ENCODE peak calls at places on chromosomes 6 and 20, in seven cellular contexts. Z, Q, N, P, M, J and C are unnamed samples.

GRCh38 chr20:8587246-8587645 is 455.2 kb downstream of the PLCB1 start:
- DNase-seq in Z (no peak), Q (no peak), N (no peak), P (no peak), M (no peak), J (no peak), C (no peak)

GRCh38 chr6:52953911-52954839 is 40.9 kb downstream of the GSTA4 start:
- DNase-seq in Z (no peak), Q (no peak), N (no peak), P (no peak), M (no peak), J (peak), C (peak)

GRCh38 chr6:133701633-133702331 is 187.1 kb upstream of the TCF21 start:
- DNase-seq in Z (no peak), Q (no peak), N (no peak), P (peak), M (no peak), J (no peak), C (no peak)

GRCh38 chr6:123564363-123564762 is 72.4 kb downstream of the TRDN start:
- DNase-seq in Z (no peak), Q (no peak), N (no peak), P (no peak), M (no peak), J (no peak), C (no peak)

GRCh38 chr20:34215711-34216381 is 25.4 kb upstream of the ASIP start:
- DNase-seq in Z (no peak), Q (peak), N (peak), P (peak), M (peak), J (peak), C (peak)

GRCh38 chr6:53686541-53686940 is 21.0 kb upstream of the KLHL31 start:
- DNase-seq in Z (no peak), Q (no peak), N (no peak), P (no peak), M (no peak), J (no peak), C (no peak)

GRCh38 chr6:159844737-159845645 is 44.9 kb downstream of the PNLDC1 start:
- DNase-seq in Z (no peak), Q (no peak), N (no peak), P (no peak), M (no peak), J (no peak), C (no peak)

GRCh38 chr6:56875961-56876360 is 78.9 kb upstream of the BEND6 start:
- DNase-seq in Z (no peak), Q (no peak), N (no peak), P (no peak), M (no peak), J (no peak), C (no peak)

GRCh38 chr6:106973018-106973840 is 1.3 kb downstream of the CD24 start:
- DNase-seq in Z (no peak), Q (peak), N (peak), P (peak), M (no peak), J (peak), C (no peak)

GRCh38 chr6:136051140-136051775 is 198.9 kb downstream of the MTFR2 start:
- DNase-seq in Z (no peak), Q (no peak), N (no peak), P (no peak), M (no peak), J (no peak), C (no peak)

GRCh38 chr20:62689861-62690644 is 18.6 kb upstream of the NTSR1 start:
- DNase-seq in Z (no peak), Q (no peak), N (no peak), P (no peak), M (no peak), J (no peak), C (no peak)

GRCh38 chr6:3264356-3264755 is 5.6 kb downstream of the PSMG4 start:
- DNase-seq in Z (no peak), Q (peak), N (no peak), P (no peak), M (no peak), J (no peak), C (no peak)

GRCh38 chr6:80548496-80548895 is 442.0 kb downstream of the BCKDHB start:
- DNase-seq in Z (peak), Q (no peak), N (no peak), P (no peak), M (peak), J (peak), C (no peak)

GRCh38 chr6:148915889-148916288 is 169.1 kb downstream of the UST start:
- DNase-seq in Z (no peak), Q (no peak), N (no peak), P (no peak), M (no peak), J (no peak), C (no peak)

GRCh38 chr20:40683221-40683893 is 5.7 kb downstream of the MAFB start:
- DNase-seq in Z (no peak), Q (peak), N (no peak), P (peak), M (no peak), J (peak), C (no peak)

GRCh38 chr20:5222919-5223634 is 93.7 kb downstream of the PROKR2 start:
- DNase-seq in Z (peak), Q (peak), N (peak), P (peak), M (peak), J (peak), C (no peak)

GRCh38 chr20:44780226-44780625 is 30.1 kb downstream of the RIMS4 start:
- DNase-seq in Z (no peak), Q (no peak), N (no peak), P (peak), M (peak), J (peak), C (no peak)

GRCh38 chr6:135358907-135359459 is 138.6 kb downstream of the AHI1 start:
- DNase-seq in Z (no peak), Q (no peak), N (no peak), P (no peak), M (peak), J (no peak), C (no peak)

GRCh38 chr6:22709804-22710203 is 140.4 kb downstream of the HDGFL1 start:
- DNase-seq in Z (no peak), Q (no peak), N (no peak), P (no peak), M (no peak), J (no peak), C (no peak)

GRCh38 chr20:3090565-3090964 is 6.0 kb upstream of the AVP start:
- DNase-seq in Z (no peak), Q (no peak), N (no peak), P (no peak), M (no peak), J (no peak), C (no peak)

GRCh38 chr6:68638225-68638900 is 3.3 kb downstream of the ADGRB3 start:
- DNase-seq in Z (peak), Q (no peak), N (peak), P (peak), M (peak), J (no peak), C (no peak)

GRCh38 chr20:5526516-5526915 is 209.8 kb upstream of the PROKR2 start:
- DNase-seq in Z (no peak), Q (no peak), N (no peak), P (no peak), M (no peak), J (no peak), C (no peak)

GRCh38 chr6:10451394-10451793 is 36.5 kb upstream of the TFAP2A start:
- DNase-seq in Z (no peak), Q (no peak), N (no peak), P (no peak), M (no peak), J (no peak), C (no peak)

GRCh38 chr6:27684264-27685211 is 211.6 kb upstream of the ZNF184 start:
- DNase-seq in Z (no peak), Q (no peak), N (no peak), P (no peak), M (peak), J (peak), C (peak)

GRCh38 chr6:27679308-27679967 is 206.5 kb upstream of the ZNF184 start:
- DNase-seq in Z (no peak), Q (no peak), N (no peak), P (no peak), M (no peak), J (no peak), C (no peak)

GRCh38 chr6:27685278-27685677 is 212.4 kb upstream of the ZNF184 start:
- DNase-seq in Z (no peak), Q (no peak), N (no peak), P (no peak), M (no peak), J (no peak), C (no peak)

GRCh38 chr6:27678449-27678848 is 205.5 kb upstream of the ZNF184 start:
- DNase-seq in Z (no peak), Q (no peak), N (no peak), P (no peak), M (no peak), J (no peak), C (no peak)

GRCh38 chr6:27679968-27680694 is 207.2 kb upstream of the ZNF184 start:
- DNase-seq in Z (no peak), Q (no peak), N (no peak), P (no peak), M (no peak), J (no peak), C (no peak)
- H3K4me3 ChIP-seq in Z (no peak), Q (no peak), N (peak), P (no peak), M (no peak), J (peak), C (peak)

DNA sequence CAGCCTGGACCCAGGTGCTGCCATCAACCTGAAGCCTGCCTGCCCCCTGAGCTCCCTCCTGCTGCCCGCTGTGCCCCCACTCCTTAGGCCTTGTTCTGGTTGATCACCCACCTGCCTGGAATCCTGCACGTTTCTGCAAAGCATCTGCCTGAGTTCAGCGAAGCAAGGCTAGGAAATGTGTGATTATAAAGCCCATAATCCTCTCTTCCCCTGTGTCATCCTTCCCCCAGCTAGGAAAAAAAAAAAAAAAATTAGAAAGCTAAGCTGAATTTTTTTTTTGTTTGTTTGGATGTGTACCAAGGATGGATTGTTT is 93.2 kb downstream of the FOXA2 start:
- DNase-seq in Z (no peak), Q (no peak), N (no peak), P (no peak), M (no peak), J (no peak), C (no peak)
- TF ChIP-seq CTCF in Z (no peak), Q (no peak), N (no peak), P (no peak), M (no peak), J (no peak), C (no peak)

GRCh38 chr6:92297101-92297500 is 1122.3 kb downstream of the EPHA7 start:
- DNase-seq in Z (no peak), Q (no peak), N (no peak), P (no peak), M (no peak), J (no peak), C (no peak)
- H3K4me3 ChIP-seq in Z (no peak), Q (no peak), N (no peak), P (no peak), M (no peak), J (no peak), C (no peak)

DNA sequence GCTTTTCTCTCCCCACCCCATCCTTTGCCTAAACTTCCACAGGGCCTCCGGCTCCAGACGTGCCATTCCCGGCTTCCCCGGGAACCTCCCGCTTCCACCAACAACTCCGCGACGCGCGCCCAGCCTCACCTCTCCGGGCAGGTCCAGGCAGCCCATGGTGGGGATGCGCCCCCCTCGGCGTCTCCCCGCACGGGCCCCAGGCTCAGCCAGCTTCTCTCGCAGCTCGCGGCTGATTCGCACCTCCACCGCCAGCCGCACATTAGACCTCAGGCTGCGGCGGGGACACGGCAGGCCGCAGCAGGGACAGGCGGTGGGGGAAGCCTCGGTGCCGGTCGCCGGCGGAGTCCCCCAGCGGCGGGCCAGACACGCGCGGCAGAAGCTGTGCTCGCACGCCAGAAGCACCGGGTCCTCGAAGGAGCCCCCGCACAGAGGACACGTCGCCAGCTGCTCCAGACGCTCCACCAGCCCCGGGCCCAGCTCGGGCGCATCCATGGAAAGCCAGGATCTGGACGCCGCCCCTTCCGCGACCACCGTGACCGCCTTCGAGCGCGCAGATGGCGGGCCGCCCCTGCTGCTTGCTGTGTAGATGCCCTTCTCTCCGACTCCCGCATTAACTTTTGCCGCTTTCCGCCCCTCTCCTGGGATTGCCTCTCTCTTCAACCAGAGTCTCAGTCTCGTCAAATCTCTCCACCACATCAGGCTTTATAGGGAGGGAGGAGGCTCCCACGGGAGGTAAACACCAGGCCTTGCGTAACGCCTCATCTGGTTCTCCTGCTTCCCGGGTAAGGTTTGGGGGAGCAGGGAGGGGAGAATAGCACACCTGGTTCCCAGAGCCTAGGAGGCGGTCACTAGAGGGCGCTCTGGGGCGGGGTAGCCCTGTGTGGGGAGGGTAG is at the start of gene RNF39:
- DNase-seq in Z (no peak), Q (peak), N (peak), P (no peak), M (no peak), J (peak), C (no peak)
- TF ChIP-seq CTCF in Z (peak), Q (peak), N (peak), P (peak), M (peak), J (no peak), C (peak)

DNA sequence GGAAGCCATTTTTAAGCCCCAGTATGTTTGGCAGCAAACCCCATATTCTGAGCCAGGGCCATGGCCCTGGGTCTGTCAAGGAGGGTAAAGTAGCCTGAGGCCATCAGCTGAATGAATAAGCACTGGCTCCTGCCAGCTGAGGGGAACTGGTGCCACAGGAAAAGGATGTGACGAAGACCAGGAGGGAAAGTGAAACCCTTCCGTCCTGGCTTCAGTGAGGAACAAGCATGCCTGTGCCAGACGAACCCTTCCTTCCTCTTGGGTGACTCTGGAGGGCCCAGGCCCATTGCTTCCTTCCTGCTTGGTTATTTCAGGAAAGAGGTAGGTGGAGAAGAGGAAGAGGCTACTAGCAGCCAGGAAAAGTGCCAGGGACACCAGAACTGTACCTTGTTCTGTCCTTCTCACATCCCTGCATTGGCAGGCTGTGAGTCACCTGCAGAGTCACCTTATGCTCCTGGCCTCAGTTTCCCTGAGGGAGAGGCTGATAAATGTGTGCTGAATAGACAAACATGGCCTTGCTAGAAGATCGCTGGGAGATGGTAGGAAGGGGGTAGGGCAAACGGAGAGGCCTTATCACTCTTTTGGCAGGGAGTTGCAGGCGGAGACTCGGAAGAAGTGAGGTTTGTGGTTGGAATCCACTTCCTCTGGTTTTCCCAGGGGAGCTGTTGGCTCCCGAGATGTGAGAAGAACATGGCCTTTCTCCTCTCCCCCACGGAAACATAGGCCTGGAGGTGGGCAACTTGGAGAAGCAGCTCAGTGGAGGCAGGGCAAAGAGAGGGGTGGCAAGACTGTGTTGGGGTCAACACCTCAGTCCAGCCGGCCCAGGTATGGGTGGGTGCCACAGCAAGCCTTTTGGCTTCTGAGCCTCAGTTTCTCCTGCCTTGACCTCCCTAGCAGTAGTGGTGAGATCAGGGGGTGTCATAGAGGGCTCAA is 37.4 kb downstream of the COX4I2 start:
- DNase-seq in Z (peak), Q (peak), N (no peak), P (peak), M (peak), J (peak), C (peak)
- H3K4me3 ChIP-seq in Z (no peak), Q (no peak), N (no peak), P (peak), M (no peak), J (no peak), C (peak)

DNA sequence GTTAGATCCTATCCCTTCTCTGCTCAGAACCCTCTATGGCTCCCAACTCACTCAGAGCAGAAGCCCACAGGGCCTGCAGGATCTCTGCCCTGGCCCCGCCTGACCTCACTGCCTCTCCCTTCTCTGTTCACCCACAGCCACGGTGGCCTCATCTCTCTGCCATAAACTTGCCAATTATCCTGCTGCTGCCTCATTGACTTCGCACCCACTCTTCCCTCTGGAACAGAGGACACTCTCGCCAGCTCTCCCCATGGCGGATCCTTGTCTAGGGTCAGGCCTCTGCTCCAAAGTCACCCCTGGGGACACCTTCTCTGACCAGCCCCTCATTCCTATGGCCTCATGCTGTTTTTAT is 86.4 kb downstream of the CEBPB start:
- DNase-seq in Z (no peak), Q (no peak), N (no peak), P (no peak), M (no peak), J (no peak), C (no peak)
- TF ChIP-seq CTCF in Z (no peak), Q (no peak), N (no peak), P (no peak), M (no peak), J (no peak), C (no peak)

DNA sequence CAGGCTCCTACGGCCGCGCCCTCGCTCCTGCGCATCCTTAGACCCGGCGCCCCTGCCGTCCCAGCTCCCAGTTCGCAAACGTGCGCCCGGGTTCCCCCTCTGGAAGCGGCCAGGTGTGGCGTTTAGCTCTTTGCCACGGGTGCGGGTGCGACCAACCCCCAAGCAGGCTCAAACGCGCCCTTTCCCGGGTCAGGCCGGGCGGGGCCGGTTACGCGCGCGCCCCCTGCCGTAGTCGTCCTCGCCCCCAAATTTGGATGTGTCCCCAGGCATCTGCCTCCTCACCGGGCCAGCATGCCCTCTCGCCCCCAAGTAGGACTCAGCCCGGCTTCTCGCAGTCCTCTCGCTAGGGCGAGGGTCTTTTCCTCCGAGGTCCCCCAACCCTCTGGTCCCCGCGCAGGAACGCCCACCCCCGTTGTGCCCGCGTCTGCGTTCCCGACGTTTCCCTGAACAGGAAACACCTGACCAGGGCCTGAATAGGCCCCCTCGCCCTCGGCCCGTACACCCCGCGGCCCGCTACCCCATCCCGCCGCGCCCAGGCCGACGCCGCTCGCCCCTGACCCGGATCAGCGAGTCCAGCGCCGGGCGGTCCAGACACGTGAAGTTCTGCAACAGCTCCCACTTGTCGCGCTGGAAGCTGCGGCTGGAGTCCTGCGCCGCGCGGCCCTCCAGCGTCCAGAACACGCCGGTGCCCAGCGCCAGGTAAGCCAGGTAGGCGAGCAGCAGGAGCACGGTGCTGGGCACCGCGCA is 520 bp downstream of the KCNK17 start:
- DNase-seq in Z (no peak), Q (no peak), N (no peak), P (no peak), M (no peak), J (no peak), C (no peak)
- H3K4me3 ChIP-seq in Z (no peak), Q (peak), N (no peak), P (peak), M (no peak), J (no peak), C (no peak)

DNA sequence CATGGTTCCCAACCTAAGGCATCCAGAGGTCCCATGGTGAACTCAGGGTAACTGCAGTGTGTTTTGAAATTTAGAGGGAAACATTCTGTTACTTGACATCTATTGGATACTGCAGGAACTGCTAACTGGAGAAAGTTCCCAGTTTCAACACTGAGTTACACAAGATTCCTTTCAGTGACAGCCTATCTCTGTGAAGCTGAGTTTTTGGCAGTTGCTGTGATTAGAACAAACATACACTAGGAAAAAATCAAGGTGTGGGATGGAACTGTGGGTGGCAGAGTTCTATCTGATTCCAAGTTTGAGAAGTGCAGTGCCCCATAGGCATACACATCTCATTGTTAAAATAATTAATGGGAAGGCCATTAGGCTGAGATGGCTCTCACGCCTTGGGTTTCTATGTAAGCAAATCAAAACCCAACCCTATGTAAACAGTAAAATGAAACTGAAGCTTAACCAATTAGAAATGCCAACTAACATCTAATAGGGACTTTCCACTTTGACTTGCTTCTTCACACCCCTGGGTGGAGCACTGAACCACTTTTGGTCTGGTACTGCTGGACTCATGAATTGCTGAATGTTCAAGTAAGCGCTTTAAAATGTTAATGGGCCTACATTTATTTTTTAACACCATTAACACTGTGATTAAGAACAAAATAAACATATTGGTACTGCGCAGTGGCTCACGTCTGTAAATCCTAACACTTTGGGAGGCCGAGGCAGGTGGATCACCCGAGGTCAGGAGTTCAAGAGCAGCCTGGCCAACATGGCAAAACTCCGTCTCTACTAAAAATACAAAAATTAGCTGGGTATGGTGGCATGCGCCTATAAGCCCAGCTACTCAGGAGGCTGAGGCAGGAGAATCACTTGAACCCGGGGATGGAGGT is 55.2 kb upstream of the TBC1D7 start:
- DNase-seq in Z (no peak), Q (no peak), N (no peak), P (no peak), M (no peak), J (peak), C (peak)
- TF ChIP-seq CTCF in Z (peak), Q (peak), N (no peak), P (peak), M (peak), J (no peak), C (peak)